ENCODE peak calls at places on chromosomes 1 and 21, in nine cellular contexts. O is NCI-H524; B is RWPE1; W is posterior cingulate gyrus; N is LoVo; F is stomach; U is Ammon's horn; H is stimulated activated CD8-positive, alpha-beta memory T cell treated with anti-CD3 and anti-CD28 coated beads, Interleukin-7, amount 100 ng/mL, for 48 hours; I is CD4-positive, alpha-beta memory T cell. D is an unnamed sample.

GRCh38 chr1:14500912-14501311 is 97.6 kb upstream of the KAZN start:
- DNase-seq in O (no peak), N (no peak), B (no peak), F (no peak), H (no peak), U (no peak), I (no peak), W (no peak), D (no peak)

GRCh38 chr1:94236021-94236491 is 1.3 kb downstream of the ARHGAP29 start:
- DNase-seq in I (no peak), O (no peak), H (no peak), W (no peak), F (no peak), U (no peak), N (no peak), B (no peak), D (no peak)

GRCh38 chr1:193189442-193190095 is 3.2 kb upstream of the B3GALT2 start:
- DNase-seq in I (no peak), W (no peak), B (no peak), U (no peak), H (no peak), F (no peak), O (peak; percentile 80), N (no peak), D (no peak)

GRCh38 chr1:2400576-2400909 is 8.9 kb downstream of the RER1 start:
- DNase-seq in B (no peak), W (no peak), F (no peak), O (no peak), U (no peak), H (no peak), N (no peak), I (no peak), D (no peak)

GRCh38 chr21:40631201-40631600 is 215.8 kb downstream of the DSCAM start:
- DNase-seq in B (no peak), W (no peak), I (no peak), U (no peak), O (no peak), N (no peak), H (no peak), F (no peak), D (no peak)

GRCh38 chr1:180167021-180167701 is 12.5 kb downstream of the QSOX1 start:
- DNase-seq in U (no peak), B (no peak), O (no peak), N (no peak), H (no peak), I (no peak), F (no peak), W (no peak), D (peak; percentile 92)

GRCh38 chr21:46443910-46444309 is 14.8 kb upstream of the DIP2A start:
- DNase-seq in B (no peak), N (no peak), I (no peak), O (no peak), W (no peak), H (no peak), U (no peak), F (no peak), D (no peak)

GRCh38 chr1:68229927-68230812 is 2.2 kb downstream of the WLS start:
- DNase-seq in U (no peak), B (peak; percentile 12), I (no peak), W (no peak), H (no peak), O (peak; percentile 34), N (no peak), F (no peak), D (peak; percentile 80)

GRCh38 chr1:31699341-31699891 is 4.4 kb downstream of the COL16A1 start:
- DNase-seq in U (no peak), I (no peak), H (no peak), F (no peak), N (no peak), W (no peak), B (no peak), O (no peak), D (no peak)

GRCh38 chr1:6581561-6582305 is 1.9 kb downstream of the ZBTB48 start:
- DNase-seq in I (no peak), N (no peak), H (no peak), B (peak; percentile 73), W (no peak), F (no peak), O (no peak), U (no peak), D (no peak)

GRCh38 chr1:51829058-51829457 is 49.5 kb downstream of the NRDC start:
- DNase-seq in F (no peak), U (no peak), N (peak; percentile 29), B (peak; percentile 31), W (no peak), O (no peak), I (no peak), H (no peak), D (no peak)

GRCh38 chr1:100661176-100661575 is 58.4 kb upstream of the VCAM1 start:
- DNase-seq in U (no peak), B (no peak), H (no peak), W (no peak), O (no peak), I (no peak), N (no peak), F (no peak), D (no peak)

GRCh38 chr1:232694475-232694874 is 64.5 kb upstream of the SIPA1L2 start:
- DNase-seq in N (no peak), I (no peak), F (no peak), O (no peak), W (no peak), U (no peak), H (no peak), B (no peak), D (no peak)

GRCh38 chr21:46557469-46557868 is 47.4 kb downstream of the S100B start:
- DNase-seq in B (no peak), O (no peak), F (peak; percentile 14), U (no peak), W (no peak), I (no peak), H (no peak), N (no peak), D (no peak)

GRCh38 chr21:42523941-42524340 is 10.3 kb downstream of the SLC37A1 start:
- DNase-seq in N (no peak), B (no peak), H (no peak), I (no peak), W (no peak), F (peak; percentile 54), O (no peak), U (no peak), D (no peak)

GRCh38 chr1:22915280-22915679 is 57.4 kb downstream of the LACTBL1 start:
- DNase-seq in N (no peak), F (no peak), B (no peak), I (no peak), O (peak; percentile 42), W (no peak), H (no peak), U (no peak), D (no peak)